ENCODE peak calls at places on chromosome 1, in six cellular contexts. D is adrenal gland, W is foreskin keratinocyte, I is RWPE1, A is HepG2, Q is neuronal stem cell. L is an unnamed sample.

GRCh38 chr1:94514095-94514727 is 27.3 kb downstream of the F3 start:
- DNase-seq in D (peak), W (no peak), I (no peak), A (peak), Q (peak), L (peak)

GRCh38 chr1:113072757-113073456 is at the start of gene LRIG2:
- DNase-seq in D (peak), W (peak), I (peak), A (peak), Q (peak), L (peak)

GRCh38 chr1:1542766-1543705 is 2.6 kb upstream of the TMEM240 start:
- DNase-seq in D (peak), W (no peak), I (no peak), A (no peak), Q (no peak), L (peak)

GRCh38 chr1:235919797-235920475 is 53.2 kb upstream of the LYST start:
- DNase-seq in D (peak), W (peak), I (peak), A (no peak), Q (no peak), L (no peak)

GRCh38 chr1:214318356-214318755 is 37.4 kb downstream of the SMYD2 start:
- DNase-seq in D (no peak), W (no peak), I (no peak), A (no peak), Q (no peak), L (no peak)

GRCh38 chr1:205269711-205270110 is 42.0 kb downstream of the TMCC2 start:
- DNase-seq in D (no peak), W (no peak), I (no peak), A (no peak), Q (no peak), L (no peak)

GRCh38 chr1:174051956-174052355 is 29.8 kb upstream of the RC3H1 start:
- DNase-seq in D (no peak), W (no peak), I (no peak), A (no peak), Q (peak), L (no peak)

GRCh38 chr1:205144751-205145150 is 23.0 kb upstream of the RBBP5 start:
- DNase-seq in D (no peak), W (peak), I (peak), A (peak), Q (no peak), L (no peak)

GRCh38 chr1:9164537-9164910 is 35.6 kb upstream of the GPR157 start:
- DNase-seq in D (no peak), W (no peak), I (no peak), A (no peak), Q (no peak), L (no peak)

GRCh38 chr1:3707939-3708328 is 44.3 kb upstream of the CCDC27 start:
- DNase-seq in D (no peak), W (no peak), I (no peak), A (no peak), Q (no peak), L (no peak)

GRCh38 chr1:205020466-205020865 is 22.5 kb upstream of the CNTN2 start:
- DNase-seq in D (no peak), W (no peak), I (no peak), A (no peak), Q (no peak), L (no peak)

GRCh38 chr1:191870490-191870889 is 287.8 kb upstream of the RGS18 start:
- DNase-seq in D (no peak), W (no peak), I (no peak), A (no peak), Q (no peak), L (no peak)

GRCh38 chr1:162091681-162092524 is 22.4 kb downstream of the NOS1AP start:
- DNase-seq in D (no peak), W (no peak), I (no peak), A (peak), Q (no peak), L (no peak)

GRCh38 chr1:8382051-8382505 is 64.2 kb downstream of the SLC45A1 start:
- DNase-seq in D (no peak), W (no peak), I (no peak), A (no peak), Q (peak), L (no peak)

GRCh38 chr1:154352581-154353459 is 27.5 kb downstream of the ATP8B2 start:
- DNase-seq in D (peak), W (peak), I (no peak), A (no peak), Q (peak), L (peak)

GRCh38 chr1:163535807-163536206 is 214.1 kb downstream of the NUF2 start:
- DNase-seq in D (no peak), W (peak), I (peak), A (no peak), Q (no peak), L (no peak)

GRCh38 chr1:147086129-147086528 is 86.1 kb downstream of the PRKAB2 start:
- DNase-seq in D (no peak), W (no peak), I (no peak), A (no peak), Q (no peak), L (no peak)

GRCh38 chr1:37952738-37953137 is 5.9 kb upstream of the INPP5B start:
- DNase-seq in D (no peak), W (no peak), I (no peak), A (no peak), Q (no peak), L (no peak)
- H3K27ac ChIP-seq in D (no peak), W (no peak), I (no peak), A (no peak), Q (no peak), L (no peak)

GRCh38 chr1:16156848-16157495 is 1.1 kb upstream of the EPHA2 start:
- DNase-seq in D (no peak), W (no peak), I (no peak), A (peak), Q (no peak), L (no peak)
- H3K27ac ChIP-seq in D (no peak), W (peak), I (peak), A (no peak), Q (no peak), L (peak)

DNA sequence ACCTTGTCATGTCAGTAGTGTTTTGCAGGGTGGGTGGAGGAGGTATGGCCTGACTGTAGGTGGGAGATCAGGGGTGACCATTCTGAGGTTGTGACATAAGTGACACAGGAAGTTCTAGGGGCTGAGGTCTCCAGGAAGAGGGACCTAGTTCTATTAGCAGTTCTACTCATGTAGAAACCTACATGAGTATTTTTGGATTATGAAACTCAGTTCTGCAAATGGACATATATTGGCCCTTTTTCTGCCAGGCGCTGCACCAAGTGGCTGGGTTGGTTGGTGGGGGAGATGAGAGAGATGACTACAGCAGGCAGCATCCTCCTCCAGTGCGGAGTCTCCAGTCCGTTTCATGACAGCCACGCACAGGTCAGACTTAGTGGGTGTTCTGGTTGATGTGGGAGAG is 54.0 kb downstream of the PRDM2 start:
- DNase-seq in D (no peak), W (no peak), I (no peak), A (no peak), Q (no peak), L (no peak)
- H3K27ac ChIP-seq in D (no peak), W (no peak), I (no peak), A (no peak), Q (no peak), L (no peak)

DNA sequence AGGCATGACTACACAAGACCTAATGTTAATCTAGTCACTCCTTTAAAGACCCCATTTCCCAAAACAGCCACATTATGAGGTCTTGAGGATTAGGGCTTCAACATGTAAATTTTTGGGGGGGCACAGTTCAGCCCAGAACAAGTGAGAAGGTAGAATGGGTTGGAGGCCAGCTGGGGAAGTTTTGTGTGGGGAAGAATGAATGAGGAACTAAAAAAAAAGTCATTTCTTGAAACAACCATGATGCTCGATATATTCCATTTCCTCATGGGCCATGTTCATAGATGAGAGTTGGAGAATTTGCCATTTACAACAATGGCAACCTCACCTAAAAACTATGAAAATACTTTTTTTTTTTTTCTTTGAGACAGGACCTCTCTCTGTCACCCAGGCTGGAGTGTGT is 14.5 kb downstream of the NLRP3 start:
- DNase-seq in D (no peak), W (no peak), I (no peak), A (no peak), Q (no peak), L (no peak)
- H3K27ac ChIP-seq in D (no peak), W (no peak), I (no peak), A (no peak), Q (no peak), L (no peak)

L was measured in small intestine.